ENCODE peak calls at places on chromosomes 1 and 21, in ten cellular contexts. I, F, R, W, U, E, D, L, Z and B are unnamed samples.

GRCh38 chr1:27299385-27300252 is 22.3 kb upstream of the TMEM222 start:
- DNase-seq in I (no peak), Z (no peak), L (peak), R (no peak), E (no peak), F (peak), U (no peak), W (peak), D (peak), B (no peak)

GRCh38 chr1:53107570-53108322 is 34.7 kb downstream of the SLC1A7 start:
- DNase-seq in R (no peak), D (no peak), F (no peak), U (no peak), I (no peak), Z (no peak), E (no peak), W (peak), L (peak), B (peak)

GRCh38 chr1:202101182-202101581 is 21.5 kb upstream of the GPR37L1 start:
- DNase-seq in D (no peak), I (no peak), Z (no peak), E (no peak), R (no peak), F (no peak), U (no peak), L (no peak), W (no peak), B (no peak)

GRCh38 chr21:41188476-41189146 is 20.7 kb downstream of the BACE2 start:
- DNase-seq in E (no peak), F (no peak), I (no peak), W (no peak), U (no peak), L (no peak), D (no peak), Z (no peak), R (no peak), B (no peak)

GRCh38 chr1:213979751-213980605 is 7.8 kb upstream of the PROX1 start:
- DNase-seq in W (no peak), F (no peak), Z (peak), I (no peak), R (no peak), E (no peak), U (no peak), D (no peak), L (no peak), B (no peak)

GRCh38 chr1:7948950-7949349 is 8.3 kb upstream of the TNFRSF9 start:
- DNase-seq in F (no peak), D (no peak), E (no peak), R (no peak), Z (no peak), L (no peak), I (no peak), W (no peak), U (no peak), B (no peak)

GRCh38 chr1:117929340-117930172 is at the start of the genes GDAP2 and WDR3:
- DNase-seq in F (peak), L (peak), R (peak), Z (peak), U (peak), I (peak), W (peak), E (peak), D (peak), B (peak)

GRCh38 chr1:178341218-178341956 is 155.4 kb downstream of the CLEC20A start:
- DNase-seq in W (peak), D (peak), R (no peak), F (no peak), L (peak), E (peak), U (no peak), Z (peak), I (no peak), B (no peak)

GRCh38 chr1:236914375-236914774 is 89.9 kb downstream of the MT1HL1 start:
- DNase-seq in R (no peak), U (no peak), I (no peak), D (no peak), L (no peak), F (no peak), Z (no peak), W (no peak), E (no peak), B (no peak)

GRCh38 chr1:66460776-66461175 is 73.2 kb upstream of the SGIP1 start:
- DNase-seq in U (no peak), E (no peak), I (no peak), R (no peak), D (no peak), L (no peak), Z (no peak), F (no peak), W (no peak), B (no peak)

GRCh38 chr1:169109561-169110134 is 3.2 kb downstream of the ATP1B1 start:
- DNase-seq in F (no peak), D (no peak), W (peak), E (peak), U (no peak), I (no peak), L (peak), Z (peak), R (peak), B (peak)

GRCh38 chr1:2642131-2642559 is 9.3 kb upstream of the MMEL1 start:
- DNase-seq in R (no peak), U (no peak), L (no peak), D (no peak), F (no peak), W (no peak), Z (no peak), I (no peak), E (no peak), B (no peak)

GRCh38 chr1:42936309-42937078 is 22.2 kb downstream of the SLC2A1 start:
- DNase-seq in Z (no peak), F (peak), U (no peak), R (peak), E (no peak), L (no peak), D (no peak), W (peak), I (no peak), B (no peak)

GRCh38 chr1:182599339-182599738 is 4.8 kb downstream of the RGS16 start:
- DNase-seq in Z (no peak), U (no peak), I (no peak), F (no peak), E (no peak), R (peak), L (peak), D (no peak), W (no peak), B (no peak)

GRCh38 chr1:234533034-234533571 is 54.1 kb upstream of the TARBP1 start:
- DNase-seq in U (no peak), E (peak), L (no peak), Z (peak), I (no peak), F (peak), W (no peak), D (peak), R (no peak), B (no peak)

GRCh38 chr21:33424214-33424613 is 21.0 kb downstream of the IFNGR2 start:
- DNase-seq in E (no peak), D (no peak), I (no peak), F (no peak), Z (no peak), R (no peak), U (no peak), W (no peak), L (no peak), B (no peak)

GRCh38 chr1:234509457-234510328 is 30.7 kb upstream of the TARBP1 start:
- DNase-seq in D (no peak), W (no peak), R (peak), E (peak), U (no peak), I (no peak), L (no peak), F (no peak), Z (peak), B (no peak)

GRCh38 chr1:116508984-116509980 is 61.5 kb downstream of the CD58 start:
- DNase-seq in Z (no peak), W (no peak), U (no peak), L (no peak), F (no peak), R (peak), E (no peak), D (no peak), I (no peak), B (no peak)

GRCh38 chr1:246448373-246448772 is 58.7 kb downstream of the SMYD3 start:
- DNase-seq in F (no peak), W (no peak), L (no peak), Z (no peak), I (no peak), D (no peak), R (no peak), U (no peak), E (no peak), B (no peak)

GRCh38 chr1:109937738-109938137 is 27.1 kb downstream of the CSF1 start:
- DNase-seq in I (no peak), U (no peak), Z (no peak), R (no peak), D (no peak), E (no peak), W (no peak), L (no peak), F (no peak), B (no peak)

GRCh38 chr1:167509587-167509986 is 8.7 kb downstream of the CD247 start:
- DNase-seq in D (no peak), L (no peak), R (no peak), I (no peak), F (no peak), E (no peak), U (no peak), W (no peak), Z (no peak), B (no peak)

GRCh38 chr1:119771770-119772169 is 3.1 kb upstream of the HMGCS2 start:
- DNase-seq in W (no peak), E (peak), Z (no peak), U (no peak), R (no peak), D (no peak), I (no peak), L (no peak), F (no peak), B (no peak)

GRCh38 chr1:17162941-17163340 is 42.0 kb upstream of the PADI1 start:
- DNase-seq in F (no peak), I (no peak), R (no peak), U (no peak), L (no peak), W (no peak), E (no peak), Z (no peak), D (no peak), B (no peak)

GRCh38 chr1:233441981-233442380 is 114.5 kb downstream of the MAP3K21 start:
- DNase-seq in U (no peak), D (no peak), Z (no peak), E (no peak), I (no peak), L (no peak), F (no peak), R (no peak), W (no peak), B (no peak)

GRCh38 chr21:41923641-41924342 is 30.0 kb downstream of the C2CD2 start:
- DNase-seq in R (no peak), L (no peak), F (no peak), U (no peak), E (no peak), Z (no peak), W (no peak), I (no peak), D (peak), B (no peak)

GRCh38 chr1:101291562-101292035 is 54.8 kb downstream of the S1PR1 start:
- DNase-seq in W (peak), R (peak), L (no peak), D (peak), U (no peak), E (peak), Z (no peak), F (no peak), I (no peak), B (no peak)

GRCh38 chr1:171653796-171654704 is 1.6 kb upstream of the MYOC start:
- DNase-seq in F (no peak), U (no peak), I (no peak), Z (no peak), E (no peak), D (no peak), L (no peak), R (no peak), W (no peak), B (no peak)

GRCh38 chr21:42056996-42057689 is 14.0 kb upstream of the UMODL1 start:
- DNase-seq in D (peak), R (no peak), E (no peak), L (peak), U (no peak), F (no peak), I (no peak), Z (peak), W (peak), B (peak)

GRCh38 chr1:115323366-115324004 is 14.6 kb downstream of the NGF start:
- DNase-seq in W (no peak), U (no peak), I (no peak), F (no peak), Z (no peak), E (no peak), D (no peak), R (no peak), L (no peak), B (peak)

GRCh38 chr1:150544204-150544603 is 5.0 kb upstream of the ADAMTSL4 start:
- DNase-seq in E (no peak), R (no peak), Z (no peak), L (no peak), D (no peak), W (no peak), U (no peak), I (no peak), F (no peak), B (no peak)

GRCh38 chr1:197902454-197903195 is at the start of gene C1orf53:
- DNase-seq in Z (peak), E (peak), F (peak), R (peak), U (peak), D (peak), L (peak), I (peak), W (peak), B (peak)

GRCh38 chr1:225460737-225461532 is 33.1 kb upstream of the LBR start:
- DNase-seq in I (no peak), L (no peak), U (peak), R (peak), F (peak), W (no peak), E (no peak), Z (no peak), D (no peak), B (no peak)

GRCh38 chr1:46718727-46719622 is at the start of gene EFCAB14:
- DNase-seq in I (peak), R (peak), D (peak), E (peak), L (peak), U (peak), W (peak), F (peak), Z (peak), B (peak)

GRCh38 chr21:43643193-43643592 is 16.1 kb downstream of the HSF2BP start:
- DNase-seq in U (no peak), F (no peak), E (no peak), Z (no peak), L (no peak), D (no peak), I (no peak), W (no peak), R (no peak), B (no peak)

GRCh38 chr1:205578780-205579571 is 52.8 kb downstream of the ELK4 start:
- DNase-seq in D (no peak), E (no peak), F (no peak), I (no peak), R (no peak), U (no peak), Z (no peak), W (no peak), L (no peak), B (peak)

GRCh38 chr21:33699277-33699676 is 57.0 kb downstream of the ITSN1 start:
- DNase-seq in R (no peak), W (no peak), L (no peak), I (no peak), D (no peak), Z (no peak), F (no peak), E (no peak), U (no peak), B (no peak)

GRCh38 chr1:41483960-41484844 is at the start of gene EDN2:
- DNase-seq in U (no peak), E (no peak), I (no peak), R (no peak), W (peak), L (no peak), D (no peak), Z (peak), F (peak), B (peak)

GRCh38 chr21:46000731-46001641 is 19.4 kb downstream of the COL6A1 start:
- DNase-seq in W (peak), F (peak), I (no peak), E (no peak), R (no peak), Z (no peak), L (no peak), D (peak), U (no peak), B (no peak)

GRCh38 chr21:43797925-43798715 is 8.7 kb downstream of the RRP1 start:
- DNase-seq in L (no peak), W (no peak), R (no peak), F (no peak), E (no peak), Z (no peak), I (no peak), U (no peak), D (no peak), B (no peak)

GRCh38 chr1:27785763-27786162 is 12.7 kb downstream of the STX12 start:
- DNase-seq in I (no peak), W (no peak), F (no peak), U (no peak), D (no peak), Z (peak), L (peak), R (no peak), E (no peak), B (no peak)

GRCh38 chr1:157390646-157391045 is 161.7 kb downstream of the FCRL5 start:
- DNase-seq in F (no peak), I (no peak), L (no peak), E (peak), D (no peak), R (no peak), W (no peak), U (no peak), Z (no peak), B (no peak)
- TF ChIP-seq CTCF in F (no peak), I (no peak), L (no peak), E (no peak), D (no peak), R (no peak), W (no peak), U (no peak), Z (no peak), B (no peak)

GRCh38 chr1:200866521-200866920 is 6.3 kb upstream of the GPR25 start:
- DNase-seq in I (peak), W (no peak), L (no peak), R (no peak), U (no peak), F (no peak), Z (no peak), D (no peak), E (no peak), B (no peak)

GRCh38 chr1:200862713-200863415 is 9.9 kb upstream of the GPR25 start:
- DNase-seq in R (no peak), D (no peak), E (no peak), U (no peak), F (no peak), L (no peak), I (peak), W (no peak), Z (no peak), B (no peak)

GRCh38 chr1:200869376-200869752 is 3.4 kb upstream of the GPR25 start:
- DNase-seq in Z (no peak), I (no peak), F (no peak), L (no peak), U (no peak), W (no peak), E (no peak), R (peak), D (no peak), B (no peak)

GRCh38 chr1:200869753-200870391 is 2.9 kb upstream of the GPR25 start:
- DNase-seq in Z (no peak), R (peak), L (no peak), D (no peak), W (no peak), U (no peak), F (no peak), I (peak), E (no peak), B (no peak)

GRCh38 chr1:200867018-200867811 is 5.6 kb upstream of the GPR25 start:
- DNase-seq in L (no peak), I (no peak), W (no peak), Z (no peak), F (no peak), D (no peak), E (no peak), U (no peak), R (no peak), B (peak)
- H3K4me3 ChIP-seq in L (no peak), I (no peak), W (no peak), Z (no peak), F (no peak), D (no peak), E (no peak), U (no peak), R (no peak), B (no peak)

GRCh38 chr1:221442056-221442455 is 299.8 kb downstream of the DUSP10 start:
- DNase-seq in W (no peak), D (no peak), I (no peak), F (no peak), Z (no peak), E (no peak), U (no peak), L (no peak), R (no peak), B (no peak)

GRCh38 chr1:221439008-221439733 is 302.7 kb downstream of the DUSP10 start:
- DNase-seq in R (peak), U (peak), F (no peak), D (no peak), Z (no peak), L (no peak), E (peak), W (no peak), I (peak), B (no peak)

GRCh38 chr1:221437924-221438323 is 304.0 kb downstream of the DUSP10 start:
- DNase-seq in U (no peak), F (no peak), W (no peak), D (no peak), E (no peak), L (no peak), R (no peak), Z (no peak), I (no peak), B (no peak)

GRCh38 chr1:221439734-221440436 is 302.0 kb downstream of the DUSP10 start:
- DNase-seq in F (no peak), Z (no peak), R (peak), L (no peak), W (no peak), E (peak), U (no peak), I (no peak), D (no peak), B (no peak)

DNA sequence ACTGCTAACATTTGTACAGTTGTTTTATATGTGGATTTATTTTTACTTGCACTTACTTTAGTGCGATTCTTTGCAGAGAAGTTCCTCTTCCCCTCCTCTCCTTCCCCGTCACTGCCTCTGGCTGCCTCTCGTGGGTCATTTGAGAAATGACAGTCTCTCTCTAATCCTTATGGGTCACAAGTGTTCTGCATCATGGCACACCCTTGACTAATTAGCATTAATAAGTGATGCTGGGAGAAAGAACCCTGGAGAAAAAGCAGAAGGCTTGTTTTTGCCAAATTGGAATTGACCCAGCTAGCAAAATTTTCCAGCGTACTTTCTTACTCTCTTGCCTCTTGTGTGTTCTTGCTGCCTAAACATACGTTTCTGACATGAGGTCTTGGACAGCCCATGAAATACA is 301.2 kb downstream of the DUSP10 start:
- DNase-seq in E (peak), W (no peak), U (no peak), D (peak), L (no peak), I (no peak), F (no peak), Z (no peak), R (peak), B (no peak)
- TF ChIP-seq CTCF in E (no peak), W (no peak), U (no peak), D (peak), L (no peak), I (no peak), F (peak), Z (no peak), R (no peak), B (no peak)

GRCh38 chr21:31557421-31557955 is 102.0 kb upstream of the SOD1 start:
- DNase-seq in W (no peak), U (peak), E (no peak), L (no peak), I (no peak), F (no peak), D (no peak), R (no peak), Z (no peak), B (no peak)
- H3K4me3 ChIP-seq in W (peak), U (peak), E (peak), L (peak), I (no peak), F (peak), D (no peak), R (no peak), Z (peak), B (no peak)

GRCh38 chr1:83882906-83883305 is 116.0 kb downstream of the TTLL7 start:
- DNase-seq in Z (no peak), F (no peak), E (peak), W (peak), D (no peak), R (peak), I (no peak), L (no peak), U (no peak), B (peak)
- TF ChIP-seq CTCF in Z (no peak), F (no peak), E (peak), W (peak), D (no peak), R (peak), I (peak), L (no peak), U (no peak), B (peak)

DNA sequence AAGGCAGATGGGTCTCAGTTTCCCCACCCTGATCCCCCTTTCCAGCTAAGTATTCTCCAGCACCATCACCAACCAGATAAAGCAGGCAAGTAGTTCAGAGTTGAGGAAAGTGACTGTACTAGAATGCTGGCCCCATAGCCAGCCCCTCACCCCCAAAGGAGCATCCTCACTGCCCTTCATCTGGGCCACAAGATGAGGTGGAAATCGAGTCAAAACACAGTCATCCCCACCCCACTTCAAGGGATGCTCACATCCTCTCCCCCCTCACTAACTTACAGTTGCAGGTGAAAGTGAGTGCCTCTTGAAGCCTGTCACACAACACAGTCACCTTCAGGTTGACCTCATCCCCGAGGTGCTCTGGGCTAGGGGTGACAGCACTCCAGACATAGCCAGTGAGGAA is 30.4 kb downstream of the PIK3C2B start:
- DNase-seq in R (peak), W (no peak), E (no peak), I (no peak), U (no peak), D (no peak), Z (no peak), L (no peak), F (no peak), B (no peak)
- H3K4me3 ChIP-seq in R (no peak), W (no peak), E (no peak), I (no peak), U (no peak), D (no peak), Z (no peak), L (no peak), F (no peak), B (no peak)